ENCODE peak calls at places on chromosome 18, in nine cellular contexts. I, X, M, B, R, S, Q, C and E are unnamed samples.

GRCh38 chr18:11811009-11811408 is 40.2 kb upstream of the CHMP1B start:
- DNase-seq in Q (no peak), C (no peak), S (no peak), R (no peak), B (no peak), M (no peak), X (no peak), I (no peak), E (no peak)

GRCh38 chr18:26928669-26929313 is 63.3 kb upstream of the AQP4 start:
- DNase-seq in X (no peak), M (peak), R (no peak), S (no peak), B (no peak), C (no peak), I (no peak), Q (peak), E (no peak)

GRCh38 chr18:45248240-45248903 is 366.9 kb upstream of the SLC14A2 start:
- DNase-seq in C (no peak), M (no peak), S (no peak), Q (peak), X (no peak), B (no peak), R (peak), I (peak), E (peak)

GRCh38 chr18:23568739-23569138 is 17.6 kb downstream of the NPC1 start:
- DNase-seq in M (no peak), C (no peak), R (no peak), X (no peak), I (no peak), B (no peak), Q (no peak), S (no peak), E (no peak)

GRCh38 chr18:62975785-62976184 is 260.4 kb downstream of the PHLPP1 start:
- DNase-seq in S (no peak), C (no peak), Q (no peak), R (no peak), B (no peak), X (no peak), I (no peak), M (no peak), E (no peak)

GRCh38 chr18:68494802-68495560 is 219.9 kb downstream of the TMX3 start:
- DNase-seq in M (no peak), C (peak), S (no peak), X (no peak), R (no peak), Q (peak), I (peak), B (no peak), E (peak)

GRCh38 chr18:48111547-48111946 is 181.1 kb upstream of the SMAD2 start:
- DNase-seq in Q (no peak), R (no peak), C (no peak), X (no peak), M (no peak), I (no peak), S (no peak), B (no peak), E (no peak)

GRCh38 chr18:8177330-8178016 is 431.8 kb upstream of the RAB12 start:
- DNase-seq in B (no peak), Q (peak), C (no peak), R (peak), S (no peak), X (peak), I (peak), M (no peak), E (peak)

GRCh38 chr18:63848159-63848558 is 39.3 kb upstream of the SERPINB2 start:
- DNase-seq in X (no peak), B (no peak), M (no peak), R (no peak), Q (peak), I (peak), S (no peak), C (peak), E (peak)

GRCh38 chr18:22106536-22107292 is 62.7 kb upstream of the GATA6 start:
- DNase-seq in Q (peak), I (peak), R (peak), S (no peak), M (no peak), B (no peak), X (peak), C (no peak), E (no peak)

GRCh38 chr18:35099911-35100310 is 58.7 kb downstream of the MAPRE2 start:
- DNase-seq in S (no peak), X (no peak), C (no peak), B (no peak), R (no peak), I (peak), Q (peak), M (no peak), E (peak)

GRCh38 chr18:36672437-36673344 is 156.1 kb downstream of the TPGS2 start:
- DNase-seq in I (peak), R (peak), X (no peak), B (no peak), M (peak), C (no peak), S (no peak), Q (peak), E (peak)

GRCh38 chr18:370753-371615 is 103.1 kb upstream of the THOC1 start:
- DNase-seq in B (no peak), C (no peak), R (no peak), X (no peak), I (no peak), Q (no peak), S (no peak), M (no peak), E (no peak)

GRCh38 chr18:48539406-48540328 is 836 bp downstream of the CTIF start:
- DNase-seq in Q (peak), I (peak), S (peak), B (peak), M (peak), R (peak), C (no peak), X (peak), E (peak)

GRCh38 chr18:10402876-10403559 is 51.4 kb upstream of the APCDD1 start:
- DNase-seq in Q (no peak), M (no peak), C (no peak), I (no peak), B (no peak), S (no peak), X (no peak), R (no peak), E (no peak)

GRCh38 chr18:31100598-31101147 is 1.5 kb downstream of the DSC2 start:
- DNase-seq in C (no peak), Q (no peak), M (no peak), R (peak), B (no peak), X (no peak), S (no peak), I (no peak), E (no peak)

GRCh38 chr18:44325903-44326650 is 354.6 kb upstream of the SETBP1 start:
- DNase-seq in I (peak), S (peak), X (peak), Q (peak), R (peak), C (peak), B (no peak), M (no peak), E (peak)

GRCh38 chr18:67478249-67478648 is 38.3 kb downstream of the DSEL start:
- DNase-seq in C (no peak), M (no peak), B (no peak), X (no peak), S (no peak), I (no peak), R (no peak), Q (no peak), E (no peak)

GRCh38 chr18:54946149-54946581 is 13.1 kb downstream of the CCDC68 start:
- DNase-seq in M (no peak), X (peak), S (no peak), B (no peak), I (peak), C (no peak), R (peak), Q (peak), E (peak)

GRCh38 chr18:58597649-58598048 is 31.2 kb downstream of the ALPK2 start:
- DNase-seq in R (no peak), B (no peak), C (no peak), Q (no peak), X (no peak), M (no peak), I (no peak), S (no peak), E (no peak)

GRCh38 chr18:75309564-75309963 is 99.0 kb downstream of the TSHZ1 start:
- DNase-seq in S (no peak), M (no peak), R (no peak), Q (no peak), X (no peak), C (no peak), B (no peak), I (no peak), E (no peak)

GRCh38 chr18:56096861-56097260 is 508.9 kb upstream of the TCF4 start:
- DNase-seq in Q (no peak), R (no peak), I (no peak), C (no peak), M (no peak), S (no peak), B (no peak), X (no peak), E (no peak)

GRCh38 chr18:74493689-74494088 is 2.5 kb upstream of the CNDP2 start:
- DNase-seq in M (no peak), X (peak), S (no peak), I (peak), B (no peak), R (no peak), C (no peak), Q (peak), E (peak)

GRCh38 chr18:13112982-13113381 is 105.6 kb upstream of the LDLRAD4 start:
- DNase-seq in M (no peak), I (peak), S (no peak), R (peak), X (peak), B (no peak), C (no peak), Q (peak), E (peak)

GRCh38 chr18:50659091-50660003 is 99.5 kb downstream of the MAPK4 start:
- DNase-seq in R (peak), I (peak), Q (peak), C (no peak), X (no peak), B (no peak), M (no peak), S (no peak), E (peak)

GRCh38 chr18:7417742-7418141 is 149.4 kb upstream of the PTPRM start:
- DNase-seq in M (no peak), B (no peak), I (peak), Q (peak), C (no peak), R (no peak), X (no peak), S (no peak), E (peak)

GRCh38 chr18:75070625-75071483 is 138.1 kb downstream of the PTGR3 start:
- DNase-seq in X (no peak), Q (peak), C (peak), M (no peak), S (no peak), R (peak), B (peak), I (peak), E (peak)

GRCh38 chr18:63505566-63506335 is 29.0 kb downstream of the SERPINB5 start:
- DNase-seq in X (no peak), S (no peak), R (no peak), B (no peak), C (no peak), M (no peak), I (peak), Q (peak), E (peak)

GRCh38 chr18:13434854-13435253 is 216.3 kb downstream of the LDLRAD4 start:
- DNase-seq in I (no peak), M (no peak), R (no peak), B (no peak), X (no peak), S (no peak), C (no peak), Q (no peak), E (no peak)

GRCh38 chr18:73758446-73758845 is 389.2 kb downstream of the FBXO15 start:
- DNase-seq in M (no peak), Q (peak), X (no peak), I (no peak), B (no peak), S (no peak), R (no peak), C (no peak), E (no peak)

GRCh38 chr18:74116628-74117554 is 30.7 kb downstream of the FBXO15 start:
- DNase-seq in X (peak), Q (peak), S (no peak), M (no peak), I (peak), B (no peak), C (no peak), R (no peak), E (peak)

GRCh38 chr18:59141294-59142068 is 1.8 kb downstream of the SEC11C start:
- DNase-seq in B (no peak), Q (no peak), S (no peak), C (no peak), X (no peak), I (no peak), M (no peak), R (no peak), E (no peak)

GRCh38 chr18:10332452-10332851 is 122.0 kb upstream of the APCDD1 start:
- DNase-seq in C (no peak), S (no peak), Q (no peak), I (no peak), B (no peak), M (no peak), X (no peak), R (no peak), E (no peak)

GRCh38 chr18:8063733-8064132 is 496.6 kb downstream of the PTPRM start:
- DNase-seq in B (no peak), X (no peak), C (no peak), I (peak), R (no peak), S (no peak), M (no peak), Q (peak), E (no peak)

GRCh38 chr18:9663377-9663776 is 44.7 kb upstream of the RAB31 start:
- DNase-seq in X (no peak), M (peak), Q (no peak), R (peak), C (no peak), B (no peak), I (no peak), S (no peak), E (no peak)

GRCh38 chr18:27313678-27314077 is 128.6 kb upstream of the CHST9 start:
- DNase-seq in B (no peak), S (no peak), Q (no peak), C (no peak), I (no peak), R (no peak), X (no peak), M (no peak), E (no peak)

GRCh38 chr18:63022429-63023022 is 297.0 kb downstream of the BCL2 start:
- DNase-seq in B (no peak), Q (no peak), M (no peak), C (no peak), R (no peak), I (no peak), X (no peak), S (no peak), E (no peak)

DNA sequence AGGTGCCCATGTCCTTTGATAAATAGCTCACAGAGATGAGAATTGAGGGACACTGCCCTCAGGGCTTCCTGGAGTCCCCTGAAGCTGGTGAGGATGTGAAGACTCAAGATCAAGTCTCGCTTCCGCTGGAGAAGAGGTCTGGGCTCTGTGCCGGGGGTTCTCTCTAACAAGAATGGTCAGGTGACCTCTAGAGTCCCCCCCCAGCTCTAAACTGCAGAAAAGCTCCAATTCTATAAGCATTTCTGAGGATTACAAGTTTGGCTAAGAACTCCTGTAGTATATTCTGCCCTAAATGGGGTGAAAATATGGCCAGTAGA is 32.4 kb downstream of the LPIN2 start:
- DNase-seq in C (no peak), I (no peak), B (no peak), Q (no peak), M (no peak), R (no peak), S (no peak), X (no peak), E (no peak)
- H3K4me3 ChIP-seq in C (no peak), I (no peak), B (no peak), Q (no peak), M (peak), R (no peak), S (no peak), X (no peak), E (no peak)

GRCh38 chr18:79828258-79828657 is 30.5 kb downstream of the KCNG2 start:
- DNase-seq in R (no peak), B (no peak), S (no peak), C (no peak), X (no peak), Q (no peak), I (no peak), M (no peak), E (no peak)
- TF ChIP-seq CTCF in R (no peak), B (no peak), S (no peak), C (no peak), X (no peak), Q (no peak), I (no peak), M (no peak), E (no peak)

DNA sequence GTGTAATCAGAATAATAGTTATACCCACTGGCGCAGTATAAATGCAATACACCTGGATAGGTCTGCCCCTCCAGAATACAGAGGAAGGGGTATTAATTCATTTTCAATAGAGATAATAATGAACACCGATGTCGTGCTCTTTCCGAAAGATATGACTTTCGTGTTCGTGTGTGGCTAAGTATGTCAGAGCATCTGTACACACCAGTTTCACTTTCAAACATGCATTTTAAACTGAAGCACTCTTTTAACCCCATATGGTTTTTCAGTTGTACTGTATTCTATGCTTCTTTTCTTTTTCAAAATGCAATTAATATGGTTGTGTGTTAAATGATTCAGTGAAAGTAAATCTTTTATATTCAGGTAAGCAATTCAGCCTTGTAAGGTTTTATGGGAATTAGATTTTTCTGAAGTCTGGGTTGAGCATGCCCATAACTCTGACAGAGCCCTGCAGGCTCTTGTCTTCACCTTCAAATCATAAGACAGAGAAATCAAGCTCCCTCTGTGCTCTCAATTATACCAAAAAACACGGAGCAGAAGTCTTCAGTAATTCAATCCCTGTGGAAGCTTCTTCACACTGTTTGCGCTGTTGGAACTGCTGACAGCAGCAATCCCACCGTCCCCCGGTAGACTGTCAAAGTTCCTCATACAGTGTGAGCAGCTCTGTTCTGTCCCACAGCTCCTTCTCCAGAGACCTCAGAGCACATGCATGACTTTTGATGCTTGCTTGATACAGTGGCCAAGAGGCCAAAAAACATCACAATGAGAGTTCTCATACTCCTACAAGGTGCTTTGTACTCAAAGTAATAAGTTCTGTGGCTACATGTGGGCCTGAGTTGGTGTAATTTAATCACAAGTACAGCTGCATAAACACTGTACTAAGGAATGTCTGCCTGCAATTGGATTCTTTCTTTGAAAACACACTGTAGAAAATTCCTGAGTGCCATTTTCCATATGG is 186.9 kb downstream of the ZNF521 start:
- DNase-seq in I (peak), B (no peak), S (no peak), X (no peak), M (no peak), R (peak), C (peak), Q (peak), E (peak)
- H3K4me3 ChIP-seq in I (peak), B (peak), S (peak), X (no peak), M (peak), R (peak), C (peak), Q (no peak), E (peak)

GRCh38 chr18:46793565-46793964 is 36.7 kb upstream of the ST8SIA5 start:
- DNase-seq in S (no peak), C (no peak), I (peak), Q (no peak), M (no peak), R (no peak), B (no peak), X (no peak), E (no peak)
- TF ChIP-seq CTCF in S (no peak), C (no peak), I (peak), Q (no peak), M (no peak), R (no peak), B (no peak), X (no peak), E (peak)

DNA sequence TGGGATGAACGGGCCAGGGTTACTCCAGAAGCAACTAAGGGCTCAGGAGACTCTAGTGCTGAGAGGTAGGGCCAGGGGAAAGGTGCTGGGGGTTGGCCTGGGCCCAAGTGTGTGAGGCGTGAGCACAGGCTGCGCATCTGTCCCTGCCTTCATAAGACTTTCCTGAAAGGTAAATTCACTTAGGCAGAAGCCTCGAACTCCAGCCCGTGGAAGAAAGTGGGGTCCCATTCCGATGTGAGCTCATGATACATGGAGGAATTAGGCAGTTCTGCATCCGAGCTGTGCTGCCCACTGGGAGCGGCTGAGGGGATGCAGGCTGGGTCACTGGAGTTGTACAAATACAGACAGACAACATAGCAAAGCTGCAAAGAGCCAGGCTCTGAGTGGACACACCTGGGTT is 16.2 kb downstream of the PARD6G start:
- DNase-seq in R (no peak), C (no peak), M (no peak), Q (no peak), S (no peak), I (no peak), X (no peak), B (no peak), E (no peak)
- H3K4me3 ChIP-seq in R (no peak), C (no peak), M (no peak), Q (no peak), S (no peak), I (no peak), X (no peak), B (no peak), E (no peak)